ENCODE peak calls at places on chromosomes 6 and 20, in four cellular contexts. U is K562, R is GM12878, J is HepG2. D is an unnamed sample.
A peak's percentile ranks its signal among the peaks of the same experiment; 100 is the strongest.

GRCh38 chr6:165674155-165675029 is 11.4 kb upstream of the PDE10A start:
- DNase-seq in U (no peak), R (no peak), J (no peak), D (peak; percentile 83)

GRCh38 chr20:4937422-4938319 is 63.6 kb downstream of the SLC23A2 start:
- DNase-seq in U (no peak), R (no peak), J (peak; percentile 74), D (no peak)

GRCh38 chr20:62313460-62314338 is 10.9 kb downstream of the ADRM1 start:
- DNase-seq in U (no peak), R (no peak), J (no peak), D (no peak)

GRCh38 chr6:101605874-101606273 is 212.4 kb downstream of the GRIK2 start:
- DNase-seq in U (no peak), R (peak; percentile 3), J (no peak), D (peak; percentile 3)

GRCh38 chr6:29964553-29964903 is 22.2 kb downstream of the HLA-A start:
- DNase-seq in U (no peak), R (no peak), J (no peak), D (no peak)

GRCh38 chr6:161536141-161536735 is 262.4 kb upstream of the AGPAT4 start:
- DNase-seq in U (no peak), R (no peak), J (no peak), D (no peak)

GRCh38 chr6:170288091-170288631 is 2.7 kb downstream of the DLL1 start:
- DNase-seq in U (no peak), R (no peak), J (no peak), D (no peak)

GRCh38 chr6:123398072-123398471 is 238.7 kb downstream of the TRDN start:
- DNase-seq in U (no peak), R (no peak), J (no peak), D (no peak)

GRCh38 chr6:147467891-147468290 is 40.6 kb upstream of the SAMD5 start:
- DNase-seq in U (no peak), R (no peak), J (no peak), D (no peak)

GRCh38 chr6:121984956-121985355 is 414.5 kb upstream of the HSF2 start:
- DNase-seq in U (no peak), R (no peak), J (no peak), D (no peak)

GRCh38 chr20:955111-955510 is 39.0 kb upstream of the ANGPT4 start:
- DNase-seq in U (no peak), R (no peak), J (no peak), D (no peak)

GRCh38 chr6:99882151-99882702 is 111.8 kb downstream of the MCHR2 start:
- DNase-seq in U (no peak), R (no peak), J (no peak), D (no peak)

GRCh38 chr6:35411066-35411465 is 41.1 kb upstream of the FANCE start:
- DNase-seq in U (no peak), R (no peak), J (no peak), D (no peak)

GRCh38 chr6:170130771-170131241 is 160.1 kb downstream of the DLL1 start:
- DNase-seq in U (no peak), R (no peak), J (no peak), D (no peak)

GRCh38 chr6:116101298-116101718 is 655 bp downstream of the NT5DC1 start:
- DNase-seq in U (peak; percentile 86), R (no peak), J (no peak), D (no peak)

GRCh38 chr20:47678130-47678453 is 107.2 kb downstream of the SULF2 start:
- DNase-seq in U (no peak), R (no peak), J (no peak), D (no peak)

GRCh38 chr20:63564036-63564810 is 9.8 kb downstream of the HELZ2 start:
- DNase-seq in U (no peak), R (no peak), J (no peak), D (no peak)

GRCh38 chr6:94052754-94053153 is 633.4 kb upstream of the EPHA7 start:
- DNase-seq in U (no peak), R (no peak), J (no peak), D (no peak)

GRCh38 chr6:49668083-49668511 is 31.5 kb upstream of the RHAG start:
- DNase-seq in U (no peak), R (no peak), J (no peak), D (no peak)

GRCh38 chr20:8213831-8214587 is 81.9 kb downstream of the PLCB1 start:
- DNase-seq in U (no peak), R (peak; percentile 47), J (no peak), D (no peak)

GRCh38 chr6:32883789-32884188 is 29.8 kb downstream of the PSMB9 start:
- DNase-seq in U (no peak), R (no peak), J (no peak), D (no peak)

GRCh38 chr20:33566781-33567603 is 77.1 kb downstream of the CBFA2T2 start:
- DNase-seq in U (no peak), R (no peak), J (no peak), D (no peak)

GRCh38 chr20:2336471-2336870 is 40.7 kb downstream of the TGM3 start:
- DNase-seq in U (no peak), R (no peak), J (no peak), D (no peak)

GRCh38 chr6:135535989-135536414 is 38.5 kb upstream of the AHI1 start:
- DNase-seq in U (peak; percentile 52), R (peak; percentile 4), J (peak; percentile 40), D (peak; percentile 66)

GRCh38 chr6:118680452-118681095 is 29.2 kb upstream of the CEP85L start:
- DNase-seq in U (peak; percentile 53), R (no peak), J (no peak), D (no peak)

GRCh38 chr20:22763257-22763906 is 179.0 kb upstream of the FOXA2 start:
- DNase-seq in U (no peak), R (no peak), J (no peak), D (no peak)

GRCh38 chr20:11995750-11996567 is 78.3 kb downstream of the BTBD3 start:
- DNase-seq in U (no peak), R (no peak), J (no peak), D (no peak)

GRCh38 chr20:11902264-11902663 is 15.4 kb upstream of the BTBD3 start:
- DNase-seq in U (no peak), R (no peak), J (no peak), D (no peak)

GRCh38 chr6:19837511-19838441 is 606 bp downstream of the ID4 start:
- DNase-seq in U (no peak), R (no peak), J (peak; percentile 21), D (peak; percentile 31)

GRCh38 chr6:31765910-31766794 is 3.7 kb downstream of the SAPCD1 start:
- DNase-seq in U (no peak), R (no peak), J (peak; percentile 67), D (no peak)

GRCh38 chr6:137188855-137189254 is 15.4 kb upstream of the IL22RA2 start:
- DNase-seq in U (no peak), R (no peak), J (peak; percentile 23), D (no peak)

GRCh38 chr6:80618953-80619352 is 512.5 kb downstream of the BCKDHB start:
- DNase-seq in U (no peak), R (no peak), J (no peak), D (no peak)

GRCh38 chr20:24647713-24648112 is 178.3 kb downstream of the SYNDIG1 start:
- DNase-seq in U (no peak), R (no peak), J (no peak), D (no peak)

GRCh38 chr6:16730720-16731502 is 30.3 kb downstream of the ATXN1 start:
- DNase-seq in U (no peak), R (no peak), J (peak; percentile 44), D (peak; percentile 23)

GRCh38 chr20:17622851-17623508 is 53.1 kb downstream of the DSTN start:
- DNase-seq in U (no peak), R (no peak), J (no peak), D (no peak)

GRCh38 chr20:63530788-63531160 is 6.4 kb downstream of the PTK6 start:
- DNase-seq in U (no peak), R (no peak), J (no peak), D (no peak)

GRCh38 chr20:60131375-60131774 is 173.2 kb downstream of the CDH26 start:
- DNase-seq in U (no peak), R (no peak), J (no peak), D (no peak)

GRCh38 chr20:49349678-49350077 is 71.8 kb upstream of the ZNFX1 start:
- DNase-seq in U (no peak), R (no peak), J (no peak), D (no peak)
- TF ChIP-seq SP1 in U (no peak), R (no peak), J (no peak), D (no peak)

GRCh38 chr20:48824830-48825550 is 2.8 kb downstream of the PREX1 start:
- DNase-seq in U (no peak), R (no peak), J (no peak), D (no peak)
- TF ChIP-seq TARDBP in U (no peak), R (no peak), J (no peak), D (no peak)

DNA sequence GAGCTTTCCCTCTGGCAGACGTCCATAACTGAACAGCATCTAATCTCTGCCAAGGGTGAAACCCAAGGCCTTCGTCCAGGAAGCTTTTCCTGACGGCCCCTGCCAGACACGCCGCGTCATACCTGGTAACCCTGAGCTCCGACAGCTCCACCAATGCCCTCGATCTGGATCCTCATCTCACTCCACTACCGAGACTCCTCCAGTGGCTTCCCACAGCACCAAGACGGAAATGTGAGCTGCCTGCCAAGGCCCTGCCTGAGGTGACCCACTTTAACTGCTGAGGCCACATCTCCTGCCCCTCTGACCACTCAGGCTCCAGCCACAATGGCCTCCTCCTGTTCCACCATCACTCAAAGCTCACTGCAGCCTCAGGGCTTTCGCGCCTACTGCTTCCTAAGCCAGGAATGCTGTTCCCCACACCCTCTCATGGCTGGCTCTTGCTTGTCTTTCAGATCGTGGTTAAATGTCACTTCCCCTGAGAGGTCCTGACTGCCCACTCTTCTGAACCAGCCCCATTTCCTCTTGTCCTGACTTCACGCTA is 143.2 kb downstream of the PREX1 start:
- DNase-seq in U (no peak), R (no peak), J (no peak), D (no peak)
- TF ChIP-seq SP1 in U (no peak), R (no peak), J (no peak), D (no peak)

GRCh38 chr6:14371530-14371929 is 254.0 kb downstream of the CD83 start:
- DNase-seq in U (no peak), R (no peak), J (no peak), D (no peak)
- TF ChIP-seq TARDBP in U (no peak), R (no peak), J (no peak), D (no peak)

GRCh38 chr6:13427838-13428527 is 59.4 kb downstream of the GFOD1 start:
- DNase-seq in U (peak; percentile 46), R (peak; percentile 98), J (no peak), D (no peak)
- TF ChIP-seq SP1 in U (no peak), R (peak; percentile 64), J (no peak), D (no peak)

D was measured in HEK293T.